ENCODE peak calls at places on chromosomes 5 and 9, in seven cellular contexts. S, O, Z, W, R, H and T are unnamed samples.

GRCh38 chr5:88948746-88949600 is 66.0 kb upstream of the MEF2C start:
- DNase-seq in H (no peak), R (no peak), W (no peak), S (no peak), Z (no peak), O (no peak), T (no peak)

GRCh38 chr9:11257992-11258391 is 645.2 kb upstream of the PTPRD start:
- DNase-seq in S (no peak), W (no peak), O (no peak), Z (no peak), H (no peak), R (no peak), T (no peak)

GRCh38 chr9:14092344-14092743 is 221.6 kb downstream of the NFIB start:
- DNase-seq in W (no peak), H (no peak), S (no peak), R (no peak), Z (no peak), O (no peak), T (no peak)

GRCh38 chr5:173573126-173573960 is 43.1 kb downstream of the BOD1 start:
- DNase-seq in H (peak; percentile 66), O (peak; percentile 84), S (peak; percentile 71), Z (peak; percentile 93), R (peak; percentile 70), W (peak; percentile 88), T (peak; percentile 60)

GRCh38 chr5:40106847-40107246 is 572.9 kb upstream of the PTGER4 start:
- DNase-seq in O (no peak), R (peak; percentile 27), W (no peak), S (no peak), H (no peak), Z (no peak), T (no peak)

GRCh38 chr5:108379722-108380530 is 2.0 kb downstream of the FBXL17 start:
- DNase-seq in R (no peak), W (no peak), H (no peak), S (no peak), Z (no peak), O (no peak), T (no peak)

GRCh38 chr5:139873033-139873794 is 77.6 kb downstream of the PSD2 start:
- DNase-seq in Z (no peak), W (no peak), O (no peak), S (no peak), H (no peak), R (no peak), T (no peak)

GRCh38 chr5:100791376-100791775 is 111.7 kb downstream of the ST8SIA4 start:
- DNase-seq in H (no peak), R (no peak), O (no peak), S (no peak), Z (no peak), W (no peak), T (no peak)

GRCh38 chr9:84322830-84323229 is 17.7 kb downstream of the SLC28A3 start:
- DNase-seq in S (no peak), H (no peak), O (no peak), R (no peak), W (no peak), Z (no peak), T (no peak)

GRCh38 chr9:88954073-88954472 is 37.2 kb upstream of the S1PR3 start:
- DNase-seq in H (no peak), R (no peak), S (no peak), Z (no peak), O (no peak), W (no peak), T (no peak)

GRCh38 chr9:124394596-124394995 is 20.6 kb downstream of the PSMB7 start:
- DNase-seq in S (no peak), W (no peak), R (no peak), H (no peak), Z (no peak), O (no peak), T (no peak)

GRCh38 chr5:126031989-126032716 is 391.1 kb upstream of the GRAMD2B start:
- DNase-seq in W (no peak), Z (no peak), O (no peak), H (no peak), R (no peak), S (no peak), T (no peak)

GRCh38 chr9:132391446-132391845 is 15.2 kb downstream of the TTF1 start:
- DNase-seq in O (no peak), Z (no peak), R (no peak), H (no peak), W (no peak), S (no peak), T (no peak)

GRCh38 chr5:41695920-41696582 is 174.2 kb downstream of the OXCT1 start:
- DNase-seq in H (no peak), S (no peak), Z (no peak), W (no peak), O (no peak), R (no peak), T (no peak)

GRCh38 chr5:109884676-109885075 is 194.9 kb downstream of the MAN2A1 start:
- DNase-seq in R (no peak), H (no peak), S (no peak), W (no peak), O (peak; percentile 55), Z (no peak), T (no peak)

GRCh38 chr5:159149085-159149484 is 49.4 kb upstream of the EBF1 start:
- DNase-seq in R (no peak), O (no peak), S (no peak), Z (no peak), H (no peak), W (no peak), T (no peak)

GRCh38 chr5:139486201-139486600 is 3.6 kb upstream of the STING1 start:
- DNase-seq in O (no peak), S (no peak), Z (no peak), H (no peak), W (no peak), R (no peak), T (no peak)

GRCh38 chr5:126780165-126780827 is 3.4 kb downstream of the LMNB1 start:
- DNase-seq in R (peak; percentile 51), H (peak; percentile 51), O (no peak), S (peak; percentile 62), W (no peak), Z (no peak), T (no peak)

GRCh38 chr5:141051526-141051876 is 327 bp downstream of the PCDHB1 start:
- DNase-seq in S (no peak), H (no peak), Z (no peak), O (no peak), R (no peak), W (no peak), T (no peak)

GRCh38 chr9:75993434-75993833 is 103.0 kb downstream of the PCSK5 start:
- DNase-seq in S (no peak), R (no peak), W (no peak), H (no peak), Z (no peak), O (no peak), T (no peak)

GRCh38 chr9:2800385-2801179 is 43.3 kb downstream of the PUM3 start:
- DNase-seq in W (no peak), R (no peak), S (no peak), H (no peak), Z (no peak), O (no peak), T (no peak)

GRCh38 chr5:1364211-1364610 is 19.3 kb upstream of the CLPTM1L start:
- DNase-seq in H (no peak), Z (peak; percentile 42), S (no peak), W (no peak), O (no peak), R (no peak), T (no peak)

GRCh38 chr9:126222835-126223431 is 103.7 kb upstream of the MVB12B start:
- DNase-seq in S (no peak), H (no peak), O (no peak), R (no peak), W (no peak), Z (no peak), T (no peak)

DNA sequence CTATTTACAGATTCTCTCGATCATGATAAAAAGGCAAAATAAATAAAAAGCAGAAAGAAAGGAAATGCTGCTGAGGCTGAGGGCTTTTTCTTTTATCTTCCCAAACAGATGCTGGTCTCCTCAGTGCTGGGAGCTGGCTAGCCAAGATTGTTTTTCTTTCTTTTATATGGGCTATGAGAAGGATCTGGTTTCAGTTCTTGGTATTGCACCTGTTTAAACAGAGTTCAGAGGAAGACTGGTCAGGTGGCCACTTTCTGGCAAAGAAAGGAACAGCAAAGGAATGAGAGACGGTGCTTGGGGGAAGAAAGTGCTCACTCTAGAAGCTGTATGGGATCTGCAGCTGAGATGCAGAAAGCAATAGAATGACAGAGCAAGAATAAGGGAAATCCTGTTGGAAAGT is 88.9 kb downstream of the SLF1 start:
- DNase-seq in W (no peak), R (no peak), Z (no peak), S (no peak), H (no peak), O (no peak), T (no peak)
- TF ChIP-seq POLR2AphosphoS5 in W (no peak), R (no peak), Z (no peak), S (no peak), H (no peak), O (no peak), T (no peak)

GRCh38 chr5:142824391-142824790 is 54.2 kb downstream of the ARHGAP26 start:
- DNase-seq in Z (no peak), R (no peak), O (no peak), S (no peak), H (no peak), W (no peak), T (no peak)
- TF ChIP-seq POLR2AphosphoS5 in Z (no peak), R (no peak), O (no peak), S (no peak), H (no peak), W (no peak), T (no peak)

GRCh38 chr9:110125207-110125751 is 82.7 kb downstream of the C9orf152 start:
- DNase-seq in H (peak; percentile 78), O (peak; percentile 97), W (peak; percentile 52), R (peak; percentile 93), S (no peak), Z (peak; percentile 81), T (no peak)
- TF ChIP-seq POLR2AphosphoS5 in H (peak; percentile 70), O (peak; percentile 97), W (peak; percentile 71), R (peak; percentile 83), S (no peak), Z (peak; percentile 84), T (no peak)

DNA sequence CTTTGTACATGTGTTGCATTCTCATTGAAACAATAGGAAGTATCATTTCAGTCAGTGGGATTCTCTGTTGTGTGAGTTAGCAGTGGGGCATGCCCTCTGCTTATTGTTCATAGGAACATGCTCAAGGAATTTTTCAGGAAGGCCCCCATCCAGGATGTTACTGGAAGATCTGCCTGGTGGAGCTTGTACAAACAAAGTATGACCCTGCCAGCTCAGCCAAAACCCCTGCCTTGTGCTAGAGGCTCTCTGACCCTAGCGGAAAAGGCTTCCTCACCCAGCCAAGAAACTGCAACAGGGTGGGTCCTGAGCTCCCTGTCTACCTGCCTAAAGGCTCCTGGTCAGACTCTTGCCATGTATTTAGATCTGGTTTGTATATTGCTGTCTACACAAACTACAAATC is 43.2 kb downstream of the MRRF start:
- DNase-seq in O (no peak), Z (no peak), H (peak; percentile 28), W (no peak), R (no peak), S (no peak), T (no peak)
- TF ChIP-seq POLR2AphosphoS5 in O (no peak), Z (no peak), H (no peak), W (no peak), R (no peak), S (no peak), T (no peak)